ENCODE peak calls at places on chromosome 2, in eight cellular contexts. V is stimulated activated CD8-positive, alpha-beta memory T cell treated with anti-CD3 and anti-CD28 coated beads, Interleukin-7, amount 100 ng/mL, for 24 hours; W is CD4-positive, CD25-positive, alpha-beta regulatory T cell; M is activated T-cell treated with anti-CD3 and anti-CD28 coated beads for 1 hour; I is A549; H is germinal center; J is heart right ventricle; Z is NCI-H2081. K is an unnamed sample.

GRCh38 chr2:240163844-240164574 is 23.6 kb upstream of the OTOS start:
- DNase-seq in W (no peak), J (no peak), I (no peak), Z (no peak), V (no peak), M (no peak), H (no peak), K (no peak)

GRCh38 chr2:183260527-183260926 is 136.3 kb downstream of the NUP35 start:
- DNase-seq in W (no peak), V (no peak), I (no peak), H (no peak), J (no peak), M (no peak), Z (no peak), K (no peak)

GRCh38 chr2:194383404-194383803 is 1273.6 kb upstream of the SLC39A10 start:
- DNase-seq in H (no peak), V (no peak), Z (peak), J (no peak), I (peak), W (no peak), M (no peak), K (no peak)

GRCh38 chr2:169790581-169790980 is 8.1 kb upstream of the SSB start:
- DNase-seq in J (no peak), V (no peak), H (no peak), Z (no peak), I (no peak), W (no peak), M (no peak), K (no peak)

GRCh38 chr2:20378891-20379519 is 28.4 kb upstream of the PUM2 start:
- DNase-seq in M (no peak), W (no peak), J (peak), I (peak), V (no peak), Z (peak), H (no peak), K (peak)

GRCh38 chr2:204791230-204791629 is 246.0 kb downstream of the PARD3B start:
- DNase-seq in H (no peak), W (no peak), I (no peak), Z (no peak), V (no peak), M (no peak), J (no peak), K (no peak)

GRCh38 chr2:72116081-72116533 is 31.6 kb downstream of the CYP26B1 start:
- DNase-seq in M (no peak), V (no peak), H (peak), W (no peak), J (no peak), Z (no peak), I (peak), K (peak)

GRCh38 chr2:162475661-162476060 is 131.7 kb downstream of the GCA start:
- DNase-seq in W (no peak), V (no peak), H (no peak), M (no peak), I (no peak), Z (peak), J (no peak), K (no peak)

GRCh38 chr2:30226144-30227032 is 4.9 kb upstream of the LBH start:
- DNase-seq in Z (no peak), I (no peak), M (no peak), J (no peak), H (no peak), V (no peak), W (no peak), K (no peak)

GRCh38 chr2:227103583-227103982 is 60.4 kb downstream of the COL4A4 start:
- DNase-seq in Z (peak), J (no peak), V (no peak), M (no peak), I (no peak), W (no peak), H (no peak), K (no peak)

GRCh38 chr2:219252900-219253752 is at the start of gene TUBA4B:
- DNase-seq in W (peak), I (peak), Z (peak), J (peak), M (no peak), V (no peak), H (peak), K (peak)

GRCh38 chr2:44680983-44681481 is 260.5 kb upstream of the SIX3 start:
- DNase-seq in M (no peak), J (no peak), I (no peak), W (no peak), Z (peak), H (no peak), V (no peak), K (no peak)

GRCh38 chr2:240248981-240249422 is 108.5 kb upstream of the OTOS start:
- DNase-seq in M (no peak), H (no peak), I (no peak), Z (no peak), W (no peak), J (no peak), V (no peak), K (no peak)

GRCh38 chr2:150802648-150803047 is 315.2 kb upstream of the RND3 start:
- DNase-seq in I (no peak), W (no peak), V (no peak), Z (no peak), J (no peak), H (no peak), M (no peak), K (no peak)

GRCh38 chr2:33488178-33488690 is 11.8 kb downstream of the RASGRP3 start:
- DNase-seq in W (no peak), I (no peak), H (no peak), Z (no peak), M (no peak), J (no peak), V (no peak), K (no peak)

GRCh38 chr2:239344857-239345216 is 56.0 kb downstream of the HDAC4 start:
- DNase-seq in H (no peak), M (no peak), I (no peak), Z (peak), V (no peak), J (peak), W (no peak), K (no peak)

GRCh38 chr2:46010925-46011490 is 286.2 kb upstream of the EPAS1 start:
- DNase-seq in W (no peak), M (no peak), Z (peak), H (peak), V (no peak), I (peak), J (no peak), K (peak)

GRCh38 chr2:227415538-227416424 is 28.0 kb upstream of the SCYGR1 start:
- DNase-seq in H (no peak), V (no peak), M (no peak), Z (peak), W (no peak), I (peak), J (peak), K (no peak)

GRCh38 chr2:101152195-101153076 is 1.3 kb upstream of the TBC1D8 start:
- DNase-seq in H (peak), I (peak), Z (peak), W (no peak), V (no peak), M (no peak), J (peak), K (no peak)

GRCh38 chr2:225270861-225271260 is 128.6 kb upstream of the NYAP2 start:
- DNase-seq in J (no peak), Z (peak), V (no peak), M (no peak), I (peak), W (no peak), H (peak), K (peak)

GRCh38 chr2:25131567-25132295 is 36.6 kb downstream of the POMC start:
- DNase-seq in I (no peak), Z (no peak), V (no peak), J (peak), M (no peak), H (no peak), W (peak), K (no peak)

GRCh38 chr2:182616471-182617393 is 99.3 kb upstream of the DNAJC10 start:
- DNase-seq in W (no peak), I (peak), M (no peak), Z (no peak), J (no peak), H (no peak), V (no peak), K (no peak)

GRCh38 chr2:70679244-70679643 is 88.8 kb downstream of the ADD2 start:
- DNase-seq in Z (no peak), I (no peak), V (no peak), W (no peak), J (no peak), H (no peak), M (no peak), K (no peak)

GRCh38 chr2:128605421-128605820 is 286.8 kb upstream of the HS6ST1 start:
- DNase-seq in J (no peak), M (no peak), V (no peak), W (no peak), I (no peak), H (no peak), Z (no peak), K (no peak)

GRCh38 chr2:128661289-128661688 is 342.6 kb upstream of the HS6ST1 start:
- DNase-seq in W (no peak), J (no peak), Z (no peak), M (no peak), I (no peak), H (no peak), V (no peak), K (no peak)

GRCh38 chr2:9422321-9423099 is 818 bp downstream of the ITGB1BP1 start:
- DNase-seq in Z (peak), J (peak), I (peak), M (peak), W (peak), H (peak), V (peak), K (peak)

GRCh38 chr2:240651185-240651584 is 25.9 kb downstream of the GPR35 start:
- DNase-seq in M (no peak), I (no peak), H (no peak), J (no peak), V (no peak), W (no peak), Z (no peak), K (no peak)

GRCh38 chr2:202290970-202291369 is 25.4 kb downstream of the NOP58 start:
- DNase-seq in W (no peak), I (no peak), M (no peak), Z (no peak), H (no peak), V (no peak), J (no peak), K (no peak)

GRCh38 chr2:217000406-217000805 is 140.5 kb upstream of the TNP1 start:
- DNase-seq in W (no peak), M (no peak), H (no peak), I (no peak), Z (no peak), J (no peak), V (no peak), K (no peak)

GRCh38 chr2:196333397-196333796 is 162.0 kb upstream of the STK17B start:
- DNase-seq in H (no peak), M (no peak), V (no peak), Z (no peak), W (no peak), I (no peak), J (no peak), K (no peak)

K was measured in iPS-NIHi11.